ENCODE peak calls at places on chromosomes 5 and 9, in four cellular contexts. One of them, this sample, is unnamed.

GRCh38 chr9:89542461-89543021 is 44.6 kb upstream of the SEMA4D start:
- DNase-seq in WERI-Rb-1: no peak
- DNase-seq in adrenal gland: no peak
- DNase-seq in prostate gland: no peak
- DNase-seq in this sample: no peak

GRCh38 chr9:104872959-104873850 is 54.8 kb downstream of the ABCA1 start:
- DNase-seq in WERI-Rb-1: no peak
- DNase-seq in adrenal gland: peak
- DNase-seq in prostate gland: no peak
- DNase-seq in this sample: no peak

GRCh38 chr5:152092580-152092979 is 167.9 kb upstream of the GLRA1 start:
- DNase-seq in WERI-Rb-1: no peak
- DNase-seq in adrenal gland: no peak
- DNase-seq in prostate gland: no peak
- DNase-seq in this sample: no peak

GRCh38 chr9:3960661-3961144 is 339.2 kb downstream of the GLIS3 start:
- DNase-seq in WERI-Rb-1: no peak
- DNase-seq in adrenal gland: no peak
- DNase-seq in prostate gland: no peak
- DNase-seq in this sample: no peak

GRCh38 chr9:69385474-69386091 is 60.6 kb downstream of the ENTREP1 start:
- DNase-seq in WERI-Rb-1: no peak
- DNase-seq in adrenal gland: no peak
- DNase-seq in prostate gland: peak
- DNase-seq in this sample: no peak

GRCh38 chr5:176922817-176923216 is 23.7 kb upstream of the HK3 start:
- DNase-seq in WERI-Rb-1: no peak
- DNase-seq in adrenal gland: no peak
- DNase-seq in prostate gland: no peak
- DNase-seq in this sample: no peak

GRCh38 chr5:35247645-35248034 is 17.4 kb upstream of the PRLR start:
- DNase-seq in WERI-Rb-1: no peak
- DNase-seq in adrenal gland: peak
- DNase-seq in prostate gland: peak
- DNase-seq in this sample: no peak

GRCh38 chr5:35838370-35839042 is 18.2 kb upstream of the IL7R start:
- DNase-seq in WERI-Rb-1: no peak
- DNase-seq in adrenal gland: no peak
- DNase-seq in prostate gland: no peak
- DNase-seq in this sample: no peak

GRCh38 chr5:167524941-167525485 is 766.4 kb upstream of the WWC1 start:
- DNase-seq in WERI-Rb-1: no peak
- DNase-seq in adrenal gland: no peak
- DNase-seq in prostate gland: no peak
- DNase-seq in this sample: no peak

GRCh38 chr9:116870566-116870965 is 183.5 kb downstream of the TRIM32 start:
- DNase-seq in WERI-Rb-1: no peak
- DNase-seq in adrenal gland: no peak
- DNase-seq in prostate gland: no peak
- DNase-seq in this sample: no peak

GRCh38 chr5:94700592-94700991 is 82.1 kb downstream of the SLF1 start:
- DNase-seq in WERI-Rb-1: no peak
- DNase-seq in adrenal gland: no peak
- DNase-seq in prostate gland: no peak
- DNase-seq in this sample: no peak

GRCh38 chr9:87554177-87554940 is 56.7 kb downstream of the DAPK1 start:
- DNase-seq in WERI-Rb-1: no peak
- DNase-seq in adrenal gland: peak
- DNase-seq in prostate gland: no peak
- DNase-seq in this sample: no peak

GRCh38 chr5:147098233-147098790 is 136.5 kb upstream of the STK32A start:
- DNase-seq in WERI-Rb-1: peak
- DNase-seq in adrenal gland: peak
- DNase-seq in prostate gland: no peak
- DNase-seq in this sample: no peak

GRCh38 chr5:119322948-119323629 is 32.7 kb upstream of the TNFAIP8 start:
- DNase-seq in WERI-Rb-1: no peak
- DNase-seq in adrenal gland: no peak
- DNase-seq in prostate gland: no peak
- DNase-seq in this sample: no peak

GRCh38 chr5:39236718-39237117 is 17.4 kb upstream of the FYB1 start:
- DNase-seq in WERI-Rb-1: no peak
- DNase-seq in adrenal gland: no peak
- DNase-seq in prostate gland: no peak
- DNase-seq in this sample: no peak

GRCh38 chr5:64384761-64385160 is 121.1 kb upstream of the RGS7BP start:
- DNase-seq in WERI-Rb-1: peak
- DNase-seq in adrenal gland: no peak
- DNase-seq in prostate gland: no peak
- DNase-seq in this sample: no peak

GRCh38 chr9:72856985-72857631 is 95.7 kb downstream of the ALDH1A1 start:
- DNase-seq in WERI-Rb-1: peak
- DNase-seq in adrenal gland: peak
- DNase-seq in prostate gland: peak
- DNase-seq in this sample: no peak
- TF ChIP-seq CTCF in WERI-Rb-1: peak
- TF ChIP-seq CTCF in adrenal gland: peak
- TF ChIP-seq CTCF in prostate gland: peak
- TF ChIP-seq CTCF in this sample: peak

GRCh38 chr5:88729476-88730182 is 153.4 kb downstream of the MEF2C start:
- DNase-seq in WERI-Rb-1: peak
- DNase-seq in adrenal gland: peak
- DNase-seq in prostate gland: peak
- DNase-seq in this sample: peak

GRCh38 chr5:88719434-88719833 is 163.6 kb downstream of the MEF2C start:
- DNase-seq in WERI-Rb-1: no peak
- DNase-seq in adrenal gland: no peak
- DNase-seq in prostate gland: no peak
- DNase-seq in this sample: no peak

GRCh38 chr5:88722546-88722945 is 160.4 kb downstream of the MEF2C start:
- DNase-seq in WERI-Rb-1: no peak
- DNase-seq in adrenal gland: no peak
- DNase-seq in prostate gland: no peak
- DNase-seq in this sample: no peak

GRCh38 chr5:88727705-88728313 is 155.2 kb downstream of the MEF2C start:
- DNase-seq in WERI-Rb-1: no peak
- DNase-seq in adrenal gland: no peak
- DNase-seq in prostate gland: no peak
- DNase-seq in this sample: no peak

DNA sequence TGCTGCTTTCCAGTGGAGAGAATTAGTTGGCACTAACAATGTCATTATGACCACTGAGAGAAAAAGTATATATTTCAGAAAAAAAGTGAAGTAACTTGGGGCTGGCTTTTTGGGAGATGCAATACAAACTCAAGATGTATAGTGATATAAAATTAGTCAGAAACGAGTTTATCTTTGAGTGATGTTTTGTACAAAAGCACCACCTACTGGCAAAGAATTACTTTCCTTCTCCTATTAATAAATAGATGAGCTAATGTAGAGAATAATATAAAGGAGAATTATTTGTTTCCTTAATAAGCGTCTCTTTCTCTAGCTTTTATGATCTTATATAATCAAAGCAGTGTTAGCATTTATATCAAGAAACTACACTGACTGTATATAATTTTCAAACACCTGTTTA is 158.8 kb downstream of the MEF2C start:
- DNase-seq in WERI-Rb-1: no peak
- DNase-seq in adrenal gland: no peak
- DNase-seq in prostate gland: no peak
- DNase-seq in this sample: no peak
- TF ChIP-seq CTCF in WERI-Rb-1: no peak
- TF ChIP-seq CTCF in adrenal gland: no peak
- TF ChIP-seq CTCF in prostate gland: no peak
- TF ChIP-seq CTCF in this sample: no peak

GRCh38 chr5:81427566-81427965 is 33.6 kb upstream of the ACOT12 start:
- DNase-seq in WERI-Rb-1: no peak
- DNase-seq in adrenal gland: no peak
- DNase-seq in prostate gland: no peak
- DNase-seq in this sample: no peak

GRCh38 chr5:81422671-81423070 is 28.7 kb upstream of the ACOT12 start:
- DNase-seq in WERI-Rb-1: no peak
- DNase-seq in adrenal gland: no peak
- DNase-seq in prostate gland: no peak
- DNase-seq in this sample: no peak

GRCh38 chr5:81426347-81426746 is 32.4 kb upstream of the ACOT12 start:
- DNase-seq in WERI-Rb-1: no peak
- DNase-seq in adrenal gland: no peak
- DNase-seq in prostate gland: no peak
- DNase-seq in this sample: no peak

GRCh38 chr5:81425569-81425968 is 31.6 kb upstream of the ACOT12 start:
- DNase-seq in WERI-Rb-1: no peak
- DNase-seq in adrenal gland: no peak
- DNase-seq in prostate gland: no peak
- DNase-seq in this sample: no peak

DNA sequence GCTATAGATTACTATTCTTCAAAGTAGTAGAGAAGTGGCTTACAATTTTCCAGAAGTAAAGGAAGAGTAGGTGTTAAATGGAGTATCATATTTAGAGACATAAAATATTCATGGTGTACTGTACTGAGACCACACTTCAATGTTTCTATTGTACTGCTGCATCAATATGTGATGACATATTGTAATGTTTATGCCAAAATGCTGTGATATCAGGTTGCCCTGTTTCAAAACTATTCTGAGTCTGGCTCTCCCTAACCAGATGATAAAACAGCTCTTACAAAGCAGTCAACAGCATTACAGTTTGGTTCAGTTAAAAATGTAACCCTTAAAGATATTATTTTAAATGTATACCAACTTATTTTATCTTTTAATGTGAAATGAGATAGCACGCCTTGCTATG is 30.8 kb upstream of the ACOT12 start:
- DNase-seq in WERI-Rb-1: no peak
- DNase-seq in adrenal gland: no peak
- DNase-seq in prostate gland: no peak
- DNase-seq in this sample: no peak
- TF ChIP-seq CTCF in WERI-Rb-1: no peak
- TF ChIP-seq CTCF in adrenal gland: no peak
- TF ChIP-seq CTCF in prostate gland: no peak
- TF ChIP-seq CTCF in this sample: no peak

DNA sequence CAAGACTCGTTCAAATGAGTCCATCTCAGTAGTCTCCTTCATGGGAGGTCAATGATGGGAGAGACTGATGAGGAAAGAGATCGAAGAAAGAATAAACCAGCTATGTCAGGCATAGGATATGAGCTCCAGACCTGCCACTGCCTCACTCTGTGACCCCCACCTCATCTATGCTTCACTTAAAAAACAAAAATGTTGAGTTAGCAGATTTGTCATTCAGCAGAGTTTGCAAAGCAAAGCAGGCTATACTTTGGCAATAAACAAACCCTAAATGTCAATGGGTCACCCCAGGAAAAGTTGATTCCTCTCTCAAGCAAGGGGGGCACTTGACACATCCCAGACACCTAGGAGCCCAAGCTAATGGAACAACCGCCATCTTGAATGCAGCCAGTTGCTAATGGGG is 117.0 kb downstream of the GABBR2 start:
- DNase-seq in WERI-Rb-1: no peak
- DNase-seq in adrenal gland: no peak
- DNase-seq in prostate gland: no peak
- DNase-seq in this sample: no peak
- TF ChIP-seq CTCF in WERI-Rb-1: no peak
- TF ChIP-seq CTCF in adrenal gland: no peak
- TF ChIP-seq CTCF in prostate gland: no peak
- TF ChIP-seq CTCF in this sample: no peak

GRCh38 chr5:122102825-122103224 is 24.8 kb upstream of the LOX start:
- DNase-seq in WERI-Rb-1: no peak
- DNase-seq in adrenal gland: no peak
- DNase-seq in prostate gland: no peak
- DNase-seq in this sample: no peak

GRCh38 chr5:122097391-122097790 is 19.3 kb upstream of the LOX start:
- DNase-seq in WERI-Rb-1: no peak
- DNase-seq in adrenal gland: no peak
- DNase-seq in prostate gland: no peak
- DNase-seq in this sample: no peak

GRCh38 chr5:122105909-122106308 is 23.4 kb upstream of the ZNF474 start:
- DNase-seq in WERI-Rb-1: no peak
- DNase-seq in adrenal gland: no peak
- DNase-seq in prostate gland: no peak
- DNase-seq in this sample: no peak

GRCh38 chr5:122099060-122099790 is 21.2 kb upstream of the LOX start:
- DNase-seq in WERI-Rb-1: no peak
- DNase-seq in adrenal gland: peak
- DNase-seq in prostate gland: no peak
- DNase-seq in this sample: no peak

DNA sequence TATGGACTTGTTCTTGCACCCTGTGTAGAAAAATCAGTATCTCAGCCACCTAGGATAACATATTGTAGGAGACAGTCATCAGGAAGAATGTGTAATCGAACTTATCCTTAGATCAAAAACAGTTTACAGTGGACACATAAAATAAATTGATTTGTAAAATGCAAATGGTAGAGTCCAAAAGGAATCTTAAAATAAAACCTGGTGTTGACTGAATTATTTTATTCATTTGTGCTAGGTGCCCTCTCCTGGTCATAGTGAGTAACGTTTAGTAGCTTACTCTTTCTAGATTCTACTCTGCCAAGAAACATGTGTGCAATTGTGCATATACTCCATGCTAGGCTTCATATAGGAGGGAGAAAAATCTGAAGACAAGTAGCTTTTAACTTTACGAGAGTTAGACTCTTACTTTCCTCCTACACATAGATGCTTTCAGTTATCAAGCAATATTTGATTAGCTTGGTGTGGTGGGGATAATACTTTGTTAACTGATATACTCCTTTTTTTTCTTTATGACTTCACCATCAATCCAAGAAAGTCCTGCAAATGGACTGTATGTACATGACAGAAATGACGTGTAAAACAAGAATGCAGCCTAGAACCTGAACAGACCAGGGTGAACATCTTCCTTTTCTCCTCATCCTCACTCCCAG is 23.7 kb upstream of the LOX start:
- DNase-seq in WERI-Rb-1: no peak
- DNase-seq in adrenal gland: peak
- DNase-seq in prostate gland: peak
- DNase-seq in this sample: no peak
- TF ChIP-seq CTCF in WERI-Rb-1: peak
- TF ChIP-seq CTCF in adrenal gland: peak
- TF ChIP-seq CTCF in prostate gland: no peak
- TF ChIP-seq CTCF in this sample: no peak